ENCODE peak calls at places on chromosomes 13 and 19, in seven cellular contexts. Y, D, E, J, U, A and L are unnamed samples.

GRCh38 chr19:10669246-10669645 is 15.1 kb downstream of the ILF3 start:
- DNase-seq in Y (no peak), D (no peak), E (no peak), J (no peak), U (no peak), A (peak; percentile 5), L (no peak)

GRCh38 chr13:112973577-112973951 is 4.5 kb downstream of the MCF2L start:
- DNase-seq in Y (no peak), D (no peak), E (no peak), J (no peak), U (no peak), A (peak; percentile 10), L (no peak)

GRCh38 chr13:85631801-85632200 is 167.4 kb downstream of the SLITRK6 start:
- DNase-seq in Y (no peak), D (no peak), E (no peak), J (no peak), U (no peak), A (no peak), L (no peak)

GRCh38 chr19:48830965-48831364 is 5.3 kb downstream of the HSD17B14 start:
- DNase-seq in Y (no peak), D (no peak), E (no peak), J (no peak), U (no peak), A (no peak), L (no peak)

GRCh38 chr19:35797663-35798062 is 15.0 kb downstream of the PRODH2 start:
- DNase-seq in Y (no peak), D (no peak), E (peak; percentile 40), J (no peak), U (no peak), A (no peak), L (no peak)

GRCh38 chr19:3397266-3398022 is 31.1 kb downstream of the NFIC start:
- DNase-seq in Y (no peak), D (no peak), E (peak; percentile 68), J (peak; percentile 17), U (peak; percentile 47), A (no peak), L (peak; percentile 45)

GRCh38 chr19:45495178-45495577 is 1.7 kb downstream of the RTN2 start:
- DNase-seq in Y (no peak), D (no peak), E (no peak), J (no peak), U (no peak), A (no peak), L (no peak)

GRCh38 chr19:51490676-51491075 is 10.9 kb downstream of the SIGLEC12 start:
- DNase-seq in Y (no peak), D (no peak), E (peak; percentile 78), J (no peak), U (no peak), A (no peak), L (no peak)

GRCh38 chr13:53405616-53406015 is 377.0 kb downstream of the OLFM4 start:
- DNase-seq in Y (no peak), D (no peak), E (no peak), J (no peak), U (peak; percentile 15), A (no peak), L (no peak)

GRCh38 chr19:18059297-18059696 is 27.4 kb downstream of the IL12RB1 start:
- DNase-seq in Y (no peak), D (no peak), E (no peak), J (no peak), U (no peak), A (no peak), L (no peak)

GRCh38 chr13:76888421-76888820 is 2.2 kb upstream of the KCTD12 start:
- DNase-seq in Y (no peak), D (no peak), E (no peak), J (no peak), U (no peak), A (no peak), L (no peak)

GRCh38 chr19:31342926-31343325 is 6.3 kb downstream of the TSHZ3 start:
- DNase-seq in Y (no peak), D (no peak), E (no peak), J (no peak), U (no peak), A (no peak), L (no peak)

GRCh38 chr19:16850133-16850532 is 20.9 kb downstream of the SIN3B start:
- DNase-seq in Y (no peak), D (no peak), E (no peak), J (no peak), U (no peak), A (no peak), L (no peak)

GRCh38 chr13:42991892-42992584 is at the start of gene EPSTI1:
- DNase-seq in Y (peak; percentile 63), D (no peak), E (peak; percentile 81), J (peak; percentile 24), U (no peak), A (peak; percentile 66), L (peak; percentile 93)

GRCh38 chr19:14368011-14368513 is 13.2 kb upstream of the ADGRE5 start:
- DNase-seq in Y (no peak), D (no peak), E (no peak), J (no peak), U (no peak), A (no peak), L (peak; percentile 63)

GRCh38 chr13:67043901-67044300 is 186.2 kb downstream of the PCDH9 start:
- DNase-seq in Y (no peak), D (no peak), E (no peak), J (no peak), U (no peak), A (no peak), L (no peak)

GRCh38 chr19:51702754-51703654 is 9.9 kb downstream of the SPACA6 start:
- DNase-seq in Y (peak; percentile 48), D (no peak), E (no peak), J (peak; percentile 59), U (peak; percentile 22), A (no peak), L (peak; percentile 19)

GRCh38 chr19:17348700-17349099 is 11.3 kb downstream of the GTPBP3 start:
- DNase-seq in Y (peak; percentile 61), D (peak; percentile 40), E (no peak), J (peak; percentile 61), U (peak; percentile 86), A (peak; percentile 88), L (no peak)

GRCh38 chr19:33552191-33552927 is 30.8 kb upstream of the PEPD start:
- DNase-seq in Y (no peak), D (no peak), E (no peak), J (no peak), U (no peak), A (no peak), L (no peak)

GRCh38 chr13:67078062-67078461 is 152.1 kb downstream of the PCDH9 start:
- DNase-seq in Y (no peak), D (no peak), E (no peak), J (no peak), U (no peak), A (no peak), L (no peak)

GRCh38 chr19:18848860-18849661 is 17.3 kb downstream of the UPF1 start:
- DNase-seq in Y (peak; percentile 69), D (peak; percentile 66), E (peak; percentile 74), J (no peak), U (peak; percentile 70), A (peak; percentile 86), L (no peak)

GRCh38 chr13:36131931-36132297 is 732 bp upstream of the DCLK1 start:
- DNase-seq in Y (peak; percentile 64), D (peak; percentile 11), E (peak; percentile 42), J (no peak), U (no peak), A (peak; percentile 75), L (no peak)

GRCh38 chr13:41075034-41075433 is 13.7 kb downstream of the WBP4 start:
- DNase-seq in Y (no peak), D (no peak), E (no peak), J (peak; percentile 6), U (peak; percentile 66), A (no peak), L (peak; percentile 29)

GRCh38 chr13:28817204-28817603 is 2.9 kb upstream of the MTUS2 start:
- DNase-seq in Y (no peak), D (no peak), E (no peak), J (no peak), U (no peak), A (no peak), L (no peak)

GRCh38 chr13:48775804-48776203 is 122.1 kb downstream of the CYSLTR2 start:
- DNase-seq in Y (no peak), D (no peak), E (no peak), J (no peak), U (no peak), A (no peak), L (no peak)

GRCh38 chr13:44432595-44432994 is 59.0 kb downstream of the SERP2 start:
- DNase-seq in Y (no peak), D (no peak), E (no peak), J (no peak), U (no peak), A (no peak), L (no peak)
- H3K27ac ChIP-seq in Y (peak overlapping the region; percentile 38), D (peak overlapping the region; percentile 24), E (peak overlapping the region; percentile 97), J (peak overlapping the region; percentile 93), U (no peak overlapping the region), A (no peak overlapping the region), L (no peak overlapping the region)

DNA sequence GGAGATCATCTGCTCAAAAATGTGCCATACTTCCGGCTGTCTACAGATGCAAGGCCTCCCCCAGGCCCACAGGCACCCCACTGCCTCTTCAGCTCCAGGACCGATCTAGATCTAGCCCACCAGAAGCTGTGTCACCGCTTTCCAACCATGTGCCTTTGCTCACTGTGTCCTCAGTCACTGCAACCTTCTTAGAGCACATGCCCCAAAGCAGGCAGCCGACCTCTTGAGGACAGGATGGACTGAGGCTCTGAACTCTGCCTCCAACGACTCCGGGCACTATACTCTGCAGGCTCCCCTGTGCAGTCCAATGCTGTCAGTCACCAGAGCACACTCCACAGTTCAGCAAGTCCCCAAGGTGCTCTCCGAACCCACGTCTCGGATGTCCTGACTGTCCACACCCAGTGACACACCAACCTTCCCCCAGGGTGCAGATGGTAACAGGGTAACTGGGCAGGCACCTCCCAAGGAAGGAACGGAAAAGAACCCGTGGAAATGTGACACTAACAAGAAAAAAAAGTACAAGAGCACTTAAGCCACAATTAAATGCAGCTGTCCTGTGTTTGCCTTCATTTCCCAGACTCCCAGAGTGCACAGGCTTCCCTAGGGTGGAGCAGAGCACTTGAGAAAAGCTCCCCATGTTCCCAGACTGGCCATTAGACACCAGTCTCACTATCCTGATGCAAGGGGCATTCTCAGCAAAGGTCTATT is 4.8 kb downstream of the STK24 start:
- DNase-seq in Y (no peak), D (no peak), E (no peak), J (peak; percentile 44), U (peak; percentile 55), A (peak; percentile 53), L (peak; percentile 86)
- H3K4me1 ChIP-seq in Y (no peaks in the 10 kb centered on the region), D (no peaks in the 10 kb centered on the region), E (peaks cover 47% of the 10 kb centered on the region), J (peaks cover 61% of the 10 kb centered on the region), U (peaks cover 30% of the 10 kb centered on the region), A (peaks cover 41% of the 10 kb centered on the region), L (peaks cover 20% of the 10 kb centered on the region)

GRCh38 chr13:114325729-114326128 is 11.4 kb downstream of the CHAMP1 start:
- DNase-seq in Y (no peak), D (no peak), E (no peak), J (no peak), U (no peak), A (no peak), L (no peak)
- H3K36me3 ChIP-seq in Y (no peaks in the 10 kb centered on the region), D (peaks cover 51% of the 10 kb centered on the region), E (no peaks in the 10 kb centered on the region), J (peaks cover 17% of the 10 kb centered on the region), U (peaks cover 62% of the 10 kb centered on the region), A (peaks cover 75% of the 10 kb centered on the region), L (peaks cover 22% of the 10 kb centered on the region)

DNA sequence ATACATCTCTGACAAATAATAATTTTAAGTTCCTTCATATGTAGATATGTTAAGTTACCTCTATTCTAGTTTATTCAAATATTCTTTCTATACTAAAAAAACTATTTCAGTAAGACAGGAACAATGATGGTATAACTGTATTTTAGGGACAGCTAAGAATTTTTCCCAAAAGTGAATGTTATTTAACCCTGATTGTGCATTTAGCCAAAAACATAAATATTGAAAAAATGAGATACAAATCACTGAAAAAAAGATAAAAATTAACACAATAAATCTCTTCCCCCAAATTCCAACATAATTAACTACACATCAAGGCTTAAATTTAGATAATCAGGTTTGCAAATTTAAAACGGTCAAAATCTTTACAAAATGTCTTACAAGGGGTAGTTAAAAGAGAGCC is 58.1 kb downstream of the KCNRG start:
- DNase-seq in Y (no peak), D (no peak), E (no peak), J (no peak), U (no peak), A (no peak), L (no peak)
- H3K27ac ChIP-seq in Y (no peak overlapping the region), D (peak overlapping the region; percentile 89), E (peak overlapping the region; percentile 39), J (peak overlapping the region; percentile 44), U (no peak overlapping the region), A (no peak overlapping the region), L (no peak overlapping the region)